ENCODE peak calls at places on chromosome X, in seven cellular contexts. O is SK-N-SH, K is suprapubic skin, X is ovary, I is A549, H is tibial nerve, P is H1. N is an unnamed sample.

GRCh38 chrX:104310084-104310483 is 55.4 kb upstream of the ESX1 start:
- DNase-seq in H (no peak), I (peak; percentile 37), X (no peak), K (no peak), O (peak; percentile 7), P (no peak), N (no peak)

GRCh38 chrX:39755152-39756032 is 342.4 kb downstream of the BCOR start:
- DNase-seq in I (peak; percentile 97), O (peak; percentile 50), H (peak; percentile 72), K (peak; percentile 81), P (no peak), X (peak; percentile 75), N (peak; percentile 78)

GRCh38 chrX:11663875-11664210 is 1.9 kb downstream of the ARHGAP6 start:
- DNase-seq in K (no peak), I (peak; percentile 2), H (no peak), X (no peak), P (no peak), O (no peak), N (no peak)

GRCh38 chrX:123121241-123121640 is 62.8 kb upstream of the GRIA3 start:
- DNase-seq in P (no peak), I (no peak), H (no peak), X (no peak), O (no peak), K (no peak), N (no peak)

GRCh38 chrX:151183912-151184565 is 7.7 kb downstream of the GPR50 start:
- DNase-seq in O (no peak), K (no peak), X (no peak), P (no peak), I (no peak), H (no peak), N (no peak)

GRCh38 chrX:1453951-1454785 is 1.5 kb upstream of the ASMTL start:
- DNase-seq in I (peak; percentile 89), O (peak; percentile 85), K (peak; percentile 87), P (peak; percentile 70), H (peak; percentile 78), X (peak; percentile 94), N (peak; percentile 88)

GRCh38 chrX:97504435-97504834 is 620.7 kb downstream of the RPA4 start:
- DNase-seq in X (no peak), K (no peak), H (no peak), P (no peak), O (no peak), I (no peak), N (no peak)

GRCh38 chrX:152806035-152806434 is 24.5 kb downstream of the CETN2 start:
- DNase-seq in I (no peak), H (no peak), P (no peak), X (no peak), K (no peak), O (peak; percentile 40), N (no peak)

GRCh38 chrX:97326456-97326855 is 442.7 kb downstream of the RPA4 start:
- DNase-seq in O (no peak), K (no peak), X (no peak), H (no peak), P (no peak), I (no peak), N (no peak)

GRCh38 chrX:40262641-40263560 is 165.1 kb upstream of the BCOR start:
- DNase-seq in O (no peak), K (no peak), X (peak; percentile 73), P (no peak), I (peak; percentile 33), H (no peak), N (no peak)

GRCh38 chrX:133305348-133305747 is 87.2 kb upstream of the TFDP3 start:
- DNase-seq in P (no peak), K (no peak), X (no peak), H (no peak), O (no peak), I (no peak), N (no peak)

GRCh38 chrX:65241059-65241721 is 264.9 kb upstream of the ZC4H2 start:
- DNase-seq in K (no peak), H (no peak), X (no peak), P (no peak), O (no peak), I (no peak), N (no peak)

GRCh38 chrX:323721-324628 is 5.4 kb upstream of the GTPBP6 start:
- DNase-seq in X (peak; percentile 53), O (peak; percentile 66), K (peak; percentile 67), I (peak; percentile 93), P (no peak), H (no peak), N (peak; percentile 60)

GRCh38 chrX:133741303-133741702 is 244.1 kb downstream of the GPC3 start:
- DNase-seq in I (no peak), P (no peak), H (no peak), O (no peak), K (no peak), X (no peak), N (no peak)

GRCh38 chrX:33204889-33205288 is 6.5 kb downstream of the DMD start:
- DNase-seq in O (no peak), K (no peak), P (no peak), H (no peak), I (no peak), X (no peak), N (no peak)

GRCh38 chrX:130700629-130701028 is 202.4 kb downstream of the ENOX2 start:
- DNase-seq in H (no peak), O (no peak), X (no peak), P (no peak), K (no peak), I (no peak), N (no peak)

GRCh38 chrX:40323977-40324376 is 226.2 kb upstream of the BCOR start:
- DNase-seq in X (no peak), P (no peak), H (no peak), I (no peak), K (no peak), O (no peak), N (no peak)

GRCh38 chrX:71107762-71108360 is 1.3 kb upstream of the CXorf65 start:
- DNase-seq in X (no peak), O (no peak), K (no peak), H (no peak), P (no peak), I (no peak), N (no peak)

GRCh38 chrX:47864785-47865184 is 28.1 kb downstream of the ZNF81 start:
- DNase-seq in X (no peak), O (no peak), I (no peak), K (no peak), H (no peak), P (no peak), N (no peak)

GRCh38 chrX:107549504-107549903 is 78.8 kb upstream of the PRPS1 start:
- DNase-seq in X (no peak), O (no peak), K (no peak), H (no peak), I (no peak), P (no peak), N (no peak)

GRCh38 chrX:108036298-108036973 is 8.4 kb upstream of the VSIG1 start:
- DNase-seq in I (peak; percentile 97), H (no peak), O (no peak), X (no peak), P (no peak), K (no peak), N (no peak)

GRCh38 chrX:23805379-23805778 is 22.4 kb downstream of the SAT1 start:
- DNase-seq in X (no peak), P (no peak), K (no peak), O (no peak), I (no peak), H (no peak), N (peak; percentile 31)
- TF ChIP-seq CTCF in X (no peak), P (no peak), K (no peak), O (no peak), I (no peak), H (no peak), N (no peak)

GRCh38 chrX:19839770-19840254 is 47.6 kb downstream of the SH3KBP1 start:
- DNase-seq in X (no peak), O (no peak), I (no peak), K (no peak), P (no peak), H (no peak), N (no peak)
- TF ChIP-seq EP300 in X (no peak), O (no peak), I (no peak), K (no peak), P (no peak), H (no peak), N (no peak)

DNA sequence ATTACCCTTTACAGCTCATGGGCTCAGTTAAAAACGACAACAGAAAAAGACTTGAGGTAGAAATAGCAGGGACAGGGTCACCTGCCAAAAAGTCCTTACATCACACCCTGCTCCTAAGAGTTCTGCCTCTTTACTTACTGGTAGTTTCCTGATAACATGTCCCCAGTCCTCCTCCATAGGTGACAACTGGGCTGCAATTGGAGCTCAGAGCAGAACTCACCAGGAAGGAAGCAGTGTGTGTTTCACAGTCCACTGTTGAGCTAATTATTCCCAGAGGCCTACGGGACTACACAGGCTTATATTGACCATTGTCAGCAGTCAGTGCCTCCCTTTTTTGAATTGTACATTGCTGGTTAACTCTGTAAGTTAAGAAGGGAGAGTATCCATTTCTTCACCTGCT is 71.0 kb upstream of the FAM9C start:
- DNase-seq in X (no peak), I (no peak), O (no peak), K (no peak), H (no peak), P (no peak), N (peak; percentile 51)
- H3K27ac ChIP-seq in X (no peak overlapping the region), I (peak overlapping the region; percentile 37), O (no peak overlapping the region), K (no peak overlapping the region), H (no peak overlapping the region), P (no peak overlapping the region), N (peak overlapping the region; percentile 55)

GRCh38 chrX:136823175-136823574 is 42.4 kb upstream of the ARHGEF6 start:
- DNase-seq in P (no peak), K (no peak), X (no peak), H (no peak), O (no peak), I (no peak), N (no peak)

DNA sequence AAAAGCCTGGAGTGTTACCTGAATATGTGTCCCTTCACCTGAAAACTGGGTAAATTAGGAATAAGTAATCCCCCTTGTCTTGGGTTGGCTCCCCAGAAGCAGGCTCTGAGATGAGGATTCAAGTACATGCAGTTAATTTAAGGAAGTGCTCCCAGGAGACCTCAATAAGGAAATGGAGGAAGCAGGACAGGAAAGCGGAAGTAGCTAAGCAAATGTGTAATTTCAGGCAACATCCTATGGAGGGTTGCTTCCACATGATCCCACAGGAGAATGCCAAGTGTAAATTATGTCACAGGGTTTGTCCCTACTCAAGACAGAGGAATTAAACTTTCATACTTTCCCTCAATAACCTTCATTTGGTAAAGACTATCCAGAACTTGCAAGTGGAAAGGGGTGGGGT is 48.1 kb upstream of the ARHGEF6 start:
- DNase-seq in H (no peak), K (no peak), I (no peak), X (no peak), P (no peak), O (no peak), N (no peak)
- TF ChIP-seq CTCF in H (no peak), K (no peak), I (no peak), X (no peak), P (no peak), O (no peak), N (no peak)

N was measured in stomach.